ENCODE peak calls at places on chromosomes 11 and 22, in ten cellular contexts. U is A549; P is KG1; X is T follicular helper cell; J is B cell; W is activated CD8-positive, alpha-beta memory T cell treated with anti-CD3 and anti-CD28 coated beads, Interleukin-2, amount 50 U/mL, for 4 hours; Z is brain microvascular endothelial cell; S is central memory CD4-positive, alpha-beta T cell; I is GM18507; L is Calu3. D is an unnamed sample.
A peak's percentile ranks its signal among the peaks of the same experiment; 100 is the strongest.

GRCh38 chr11:60345489-60345888 is 18.4 kb downstream of the MS4A6E start:
- DNase-seq in X (no peak), S (no peak), P (peak; percentile 37), I (no peak), L (peak; percentile 63), W (no peak), Z (peak; percentile 2), J (no peak), U (peak; percentile 6), D (no peak)

GRCh38 chr11:64875369-64876225 is 2.8 kb downstream of the EHD1 start:
- DNase-seq in I (no peak), J (peak; percentile 47), X (no peak), P (no peak), W (no peak), U (no peak), Z (no peak), S (no peak), L (no peak), D (no peak)

GRCh38 chr11:115409691-115410220 is 94.5 kb downstream of the CADM1 start:
- DNase-seq in Z (no peak), X (no peak), L (no peak), P (no peak), J (no peak), U (peak; percentile 2), S (no peak), W (no peak), I (no peak), D (no peak)

GRCh38 chr11:92870241-92870826 is 99.1 kb upstream of the MTNR1B start:
- DNase-seq in I (no peak), X (no peak), W (no peak), Z (peak; percentile 25), P (no peak), L (no peak), U (no peak), J (no peak), S (no peak), D (no peak)

GRCh38 chr11:35419713-35420333 is 465 bp upstream of the SLC1A2 start:
- DNase-seq in J (no peak), Z (no peak), P (no peak), W (no peak), I (no peak), X (no peak), L (no peak), U (no peak), S (no peak), D (peak; percentile 79)

GRCh38 chr11:70483940-70484339 is 85.6 kb downstream of the CTTN start:
- DNase-seq in J (no peak), L (no peak), W (no peak), Z (no peak), S (no peak), I (no peak), U (no peak), X (no peak), P (no peak), D (no peak)

GRCh38 chr11:73221996-73222395 is 3.9 kb downstream of the P2RY2 start:
- DNase-seq in W (no peak), U (no peak), P (no peak), I (no peak), S (no peak), J (no peak), Z (no peak), L (no peak), X (no peak), D (no peak)

GRCh38 chr11:92993004-92993403 is 23.6 kb downstream of the MTNR1B start:
- DNase-seq in W (no peak), X (no peak), I (no peak), Z (no peak), P (no peak), J (no peak), L (no peak), U (no peak), S (no peak), D (no peak)

GRCh38 chr11:18347471-18348125 is 25.2 kb downstream of the GTF2H1 start:
- DNase-seq in L (no peak), P (no peak), W (no peak), Z (peak; percentile 48), J (no peak), X (no peak), I (no peak), S (no peak), U (no peak), D (no peak)

GRCh38 chr11:69280994-69281393 is 13.0 kb upstream of the MYEOV start:
- DNase-seq in S (no peak), U (peak; percentile 79), L (peak; percentile 79), J (no peak), X (no peak), P (no peak), W (no peak), I (no peak), Z (peak; percentile 85), D (no peak)

GRCh38 chr22:16717699-16718558 is 107.3 kb downstream of the XKR3 start:
- DNase-seq in S (no peak), U (no peak), I (no peak), J (no peak), Z (no peak), P (no peak), X (no peak), W (no peak), L (no peak), D (no peak)

GRCh38 chr11:132943737-132944556 is 588.4 kb downstream of the OPCML start:
- DNase-seq in J (no peak), X (no peak), S (no peak), L (no peak), Z (no peak), U (no peak), I (no peak), P (no peak), W (no peak), D (no peak)

GRCh38 chr11:59197990-59198389 is 14.7 kb downstream of the MPEG1 start:
- DNase-seq in U (no peak), X (no peak), J (no peak), S (no peak), P (no peak), L (no peak), I (no peak), Z (peak; percentile 55), W (no peak), D (peak; percentile 74)

GRCh38 chr11:125494601-125494986 is 1.5 kb downstream of the FEZ1 start:
- DNase-seq in W (no peak), I (no peak), U (no peak), J (no peak), X (no peak), Z (no peak), L (no peak), S (no peak), P (no peak), D (no peak)

GRCh38 chr11:134412508-134413333 is 679 bp upstream of the B3GAT1 start:
- DNase-seq in I (no peak), P (no peak), S (no peak), L (peak; percentile 28), X (no peak), U (no peak), Z (no peak), J (no peak), W (peak; percentile 21), D (peak; percentile 90)